ENCODE peak calls at places on chromosomes 6 and 20, in seven cellular contexts. One of them, this sample, is unnamed.

GRCh38 chr6:163790296-163790840 is 375.9 kb downstream of the QKI start:
- DNase-seq in heart left ventricle: no peak
- DNase-seq in body of pancreas: no peak
- DNase-seq in GM12878: no peak
- DNase-seq in transverse colon: no peak
- DNase-seq in esophagus muscularis mucosa: no peak
- DNase-seq in stomach: no peak
- DNase-seq in this sample: peak

GRCh38 chr20:57381596-57382503 is 9.3 kb upstream of the RBM38 start:
- DNase-seq in GM12878: no peak
- DNase-seq in stomach: peak
- DNase-seq in body of pancreas: peak
- DNase-seq in transverse colon: peak
- DNase-seq in esophagus muscularis mucosa: peak
- DNase-seq in heart left ventricle: peak
- DNase-seq in this sample: no peak

GRCh38 chr6:141482773-141483172 is 650.0 kb upstream of the GJE1 start:
- DNase-seq in heart left ventricle: no peak
- DNase-seq in transverse colon: no peak
- DNase-seq in stomach: no peak
- DNase-seq in esophagus muscularis mucosa: no peak
- DNase-seq in body of pancreas: no peak
- DNase-seq in GM12878: no peak
- DNase-seq in this sample: no peak

GRCh38 chr20:62369508-62370114 is 2.5 kb upstream of the LAMA5 start:
- DNase-seq in transverse colon: no peak
- DNase-seq in body of pancreas: no peak
- DNase-seq in heart left ventricle: no peak
- DNase-seq in stomach: no peak
- DNase-seq in GM12878: no peak
- DNase-seq in esophagus muscularis mucosa: no peak
- DNase-seq in this sample: no peak

GRCh38 chr20:55744896-55745295 is 260.4 kb downstream of the CBLN4 start:
- DNase-seq in GM12878: no peak
- DNase-seq in heart left ventricle: no peak
- DNase-seq in stomach: no peak
- DNase-seq in transverse colon: no peak
- DNase-seq in esophagus muscularis mucosa: no peak
- DNase-seq in body of pancreas: no peak
- DNase-seq in this sample: no peak

GRCh38 chr6:43107344-43108062 is 31.4 kb downstream of the PTK7 start:
- DNase-seq in esophagus muscularis mucosa: no peak
- DNase-seq in GM12878: no peak
- DNase-seq in stomach: no peak
- DNase-seq in transverse colon: no peak
- DNase-seq in heart left ventricle: no peak
- DNase-seq in body of pancreas: no peak
- DNase-seq in this sample: no peak

GRCh38 chr6:7129784-7130569 is 22.2 kb downstream of the RREB1 start:
- DNase-seq in body of pancreas: peak
- DNase-seq in transverse colon: peak
- DNase-seq in esophagus muscularis mucosa: no peak
- DNase-seq in heart left ventricle: peak
- DNase-seq in GM12878: no peak
- DNase-seq in stomach: no peak
- DNase-seq in this sample: peak

GRCh38 chr20:17971571-17972013 is 2.8 kb downstream of the MGME1 start:
- DNase-seq in heart left ventricle: no peak
- DNase-seq in GM12878: no peak
- DNase-seq in esophagus muscularis mucosa: no peak
- DNase-seq in stomach: no peak
- DNase-seq in transverse colon: no peak
- DNase-seq in body of pancreas: no peak
- DNase-seq in this sample: no peak

GRCh38 chr6:5979650-5980427 is 26.9 kb downstream of the NRN1 start:
- DNase-seq in heart left ventricle: no peak
- DNase-seq in stomach: no peak
- DNase-seq in transverse colon: no peak
- DNase-seq in GM12878: no peak
- DNase-seq in body of pancreas: no peak
- DNase-seq in esophagus muscularis mucosa: no peak
- DNase-seq in this sample: peak

GRCh38 chr20:10385850-10386544 is 48.0 kb downstream of the MKKS start:
- DNase-seq in stomach: no peak
- DNase-seq in body of pancreas: no peak
- DNase-seq in transverse colon: no peak
- DNase-seq in heart left ventricle: no peak
- DNase-seq in GM12878: no peak
- DNase-seq in esophagus muscularis mucosa: no peak
- DNase-seq in this sample: no peak

GRCh38 chr20:11248691-11249178 is 574.9 kb upstream of the JAG1 start:
- DNase-seq in GM12878: no peak
- DNase-seq in heart left ventricle: no peak
- DNase-seq in esophagus muscularis mucosa: no peak
- DNase-seq in stomach: no peak
- DNase-seq in transverse colon: no peak
- DNase-seq in body of pancreas: no peak
- DNase-seq in this sample: no peak

GRCh38 chr6:140311146-140311545 is 936.7 kb upstream of the CITED2 start:
- DNase-seq in transverse colon: no peak
- DNase-seq in stomach: no peak
- DNase-seq in esophagus muscularis mucosa: no peak
- DNase-seq in GM12878: no peak
- DNase-seq in body of pancreas: no peak
- DNase-seq in heart left ventricle: no peak
- DNase-seq in this sample: no peak

GRCh38 chr20:23826541-23827018 is at the start of gene CST2:
- DNase-seq in body of pancreas: no peak
- DNase-seq in heart left ventricle: no peak
- DNase-seq in transverse colon: no peak
- DNase-seq in esophagus muscularis mucosa: no peak
- DNase-seq in GM12878: no peak
- DNase-seq in stomach: no peak
- DNase-seq in this sample: no peak

GRCh38 chr6:33823806-33824205 is 20.0 kb upstream of the MLN start:
- DNase-seq in GM12878: no peak
- DNase-seq in stomach: no peak
- DNase-seq in heart left ventricle: no peak
- DNase-seq in body of pancreas: no peak
- DNase-seq in transverse colon: no peak
- DNase-seq in esophagus muscularis mucosa: no peak
- DNase-seq in this sample: no peak

GRCh38 chr6:79201935-79202334 is 32.5 kb downstream of the HMGN3 start:
- DNase-seq in stomach: no peak
- DNase-seq in body of pancreas: no peak
- DNase-seq in esophagus muscularis mucosa: no peak
- DNase-seq in transverse colon: no peak
- DNase-seq in GM12878: no peak
- DNase-seq in heart left ventricle: no peak
- DNase-seq in this sample: no peak

GRCh38 chr20:47330071-47330470 is 26.4 kb downstream of the ZMYND8 start:
- DNase-seq in esophagus muscularis mucosa: no peak
- DNase-seq in body of pancreas: no peak
- DNase-seq in GM12878: no peak
- DNase-seq in stomach: no peak
- DNase-seq in transverse colon: no peak
- DNase-seq in heart left ventricle: no peak
- DNase-seq in this sample: no peak

GRCh38 chr6:37566209-37566859 is 66.6 kb upstream of the CCDC167 start:
- DNase-seq in heart left ventricle: no peak
- DNase-seq in GM12878: no peak
- DNase-seq in body of pancreas: peak
- DNase-seq in transverse colon: peak
- DNase-seq in stomach: peak
- DNase-seq in esophagus muscularis mucosa: no peak
- DNase-seq in this sample: no peak

GRCh38 chr6:12060780-12061619 is 48.9 kb downstream of the HIVEP1 start:
- DNase-seq in body of pancreas: peak
- DNase-seq in heart left ventricle: peak
- DNase-seq in esophagus muscularis mucosa: no peak
- DNase-seq in transverse colon: peak
- DNase-seq in stomach: peak
- DNase-seq in GM12878: peak
- DNase-seq in this sample: peak

GRCh38 chr6:52598824-52599190 is 21.9 kb upstream of the TRAM2 start:
- DNase-seq in body of pancreas: no peak
- DNase-seq in GM12878: no peak
- DNase-seq in stomach: no peak
- DNase-seq in transverse colon: no peak
- DNase-seq in heart left ventricle: no peak
- DNase-seq in esophagus muscularis mucosa: no peak
- DNase-seq in this sample: no peak

GRCh38 chr20:34390769-34391447 is 27.8 kb downstream of the ITCH start:
- DNase-seq in transverse colon: peak
- DNase-seq in GM12878: no peak
- DNase-seq in esophagus muscularis mucosa: no peak
- DNase-seq in body of pancreas: peak
- DNase-seq in heart left ventricle: peak
- DNase-seq in stomach: peak
- DNase-seq in this sample: peak

GRCh38 chr20:56483970-56484369 is 15.5 kb downstream of the RTF2 start:
- DNase-seq in heart left ventricle: no peak
- DNase-seq in stomach: no peak
- DNase-seq in body of pancreas: no peak
- DNase-seq in transverse colon: no peak
- DNase-seq in GM12878: no peak
- DNase-seq in esophagus muscularis mucosa: no peak
- DNase-seq in this sample: no peak

GRCh38 chr6:131832363-131832762 is 24.5 kb downstream of the ENPP1 start:
- DNase-seq in stomach: no peak
- DNase-seq in transverse colon: no peak
- DNase-seq in GM12878: no peak
- DNase-seq in heart left ventricle: no peak
- DNase-seq in body of pancreas: peak
- DNase-seq in esophagus muscularis mucosa: no peak
- DNase-seq in this sample: no peak

GRCh38 chr6:131828946-131829345 is 21.1 kb downstream of the ENPP1 start:
- DNase-seq in transverse colon: no peak
- DNase-seq in esophagus muscularis mucosa: no peak
- DNase-seq in GM12878: no peak
- DNase-seq in stomach: no peak
- DNase-seq in body of pancreas: no peak
- DNase-seq in heart left ventricle: no peak
- DNase-seq in this sample: no peak

GRCh38 chr6:131831886-131832285 is 24.1 kb downstream of the ENPP1 start:
- DNase-seq in transverse colon: no peak
- DNase-seq in esophagus muscularis mucosa: no peak
- DNase-seq in heart left ventricle: no peak
- DNase-seq in stomach: no peak
- DNase-seq in GM12878: no peak
- DNase-seq in body of pancreas: no peak
- DNase-seq in this sample: no peak

GRCh38 chr6:131828080-131828479 is 20.3 kb downstream of the ENPP1 start:
- DNase-seq in GM12878: no peak
- DNase-seq in esophagus muscularis mucosa: no peak
- DNase-seq in transverse colon: no peak
- DNase-seq in body of pancreas: no peak
- DNase-seq in heart left ventricle: no peak
- DNase-seq in stomach: no peak
- DNase-seq in this sample: peak

GRCh38 chr6:131831392-131831791 is 23.6 kb downstream of the ENPP1 start:
- DNase-seq in GM12878: no peak
- DNase-seq in body of pancreas: no peak
- DNase-seq in esophagus muscularis mucosa: no peak
- DNase-seq in stomach: no peak
- DNase-seq in heart left ventricle: no peak
- DNase-seq in transverse colon: no peak
- DNase-seq in this sample: no peak
- H3K27ac ChIP-seq in GM12878: no peak
- H3K27ac ChIP-seq in body of pancreas: peak
- H3K27ac ChIP-seq in esophagus muscularis mucosa: no peak
- H3K27ac ChIP-seq in stomach: no peak
- H3K27ac ChIP-seq in heart left ventricle: no peak
- H3K27ac ChIP-seq in transverse colon: no peak
- H3K27ac ChIP-seq in this sample: no peak

GRCh38 chr20:42159794-42160193 is 541.6 kb upstream of the CHD6 start:
- DNase-seq in body of pancreas: no peak
- DNase-seq in stomach: no peak
- DNase-seq in transverse colon: no peak
- DNase-seq in esophagus muscularis mucosa: no peak
- DNase-seq in GM12878: no peak
- DNase-seq in heart left ventricle: no peak
- DNase-seq in this sample: no peak

GRCh38 chr20:42155586-42155985 is 537.4 kb upstream of the CHD6 start:
- DNase-seq in transverse colon: no peak
- DNase-seq in body of pancreas: no peak
- DNase-seq in esophagus muscularis mucosa: no peak
- DNase-seq in stomach: no peak
- DNase-seq in GM12878: no peak
- DNase-seq in heart left ventricle: no peak
- DNase-seq in this sample: no peak

GRCh38 chr20:42161228-42161829 is 543.2 kb upstream of the CHD6 start:
- DNase-seq in stomach: no peak
- DNase-seq in GM12878: no peak
- DNase-seq in esophagus muscularis mucosa: no peak
- DNase-seq in heart left ventricle: no peak
- DNase-seq in transverse colon: no peak
- DNase-seq in body of pancreas: no peak
- DNase-seq in this sample: no peak
- TF ChIP-seq CTCF in stomach: no peak
- TF ChIP-seq CTCF in GM12878: no peak
- TF ChIP-seq CTCF in esophagus muscularis mucosa: no peak
- TF ChIP-seq CTCF in heart left ventricle: no peak
- TF ChIP-seq CTCF in transverse colon: no peak
- TF ChIP-seq CTCF in body of pancreas: no peak
- TF ChIP-seq CTCF in this sample: no peak

DNA sequence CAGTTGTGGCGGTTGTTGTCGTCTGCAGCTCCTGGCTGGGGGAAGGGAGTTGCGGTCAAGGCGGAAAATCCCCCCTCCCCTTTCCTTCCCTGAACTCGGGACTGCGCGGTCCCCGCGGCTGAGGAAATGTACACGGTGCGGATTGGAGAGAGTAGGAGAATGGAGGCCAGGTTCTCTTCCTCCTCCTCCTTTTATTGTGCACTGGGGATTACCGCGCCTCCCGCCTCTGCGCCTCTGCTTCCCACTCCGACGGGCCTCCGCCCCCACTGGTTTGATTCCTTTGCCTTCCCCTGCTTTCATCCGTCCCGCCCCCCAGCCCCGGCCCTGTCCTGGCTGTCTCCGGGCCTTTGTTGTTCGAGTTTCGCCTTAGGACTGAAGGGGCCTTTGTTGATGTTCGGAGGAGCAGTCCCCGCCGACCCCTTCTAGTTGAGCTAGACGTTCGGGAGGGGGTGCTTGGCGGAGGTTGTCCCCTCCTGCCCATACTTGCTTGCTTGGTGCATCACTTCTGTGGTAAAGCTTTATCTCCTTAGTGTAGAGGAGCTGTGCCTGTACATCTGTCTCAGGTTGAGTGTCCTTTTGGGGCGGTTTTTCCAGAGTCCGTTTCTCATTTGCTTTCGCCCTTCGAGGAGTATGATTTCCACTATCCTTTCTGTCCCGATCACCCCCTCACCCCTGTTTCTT is 695 bp downstream of the ZNF292 start:
- DNase-seq in body of pancreas: peak
- DNase-seq in heart left ventricle: peak
- DNase-seq in transverse colon: peak
- DNase-seq in GM12878: no peak
- DNase-seq in stomach: peak
- DNase-seq in esophagus muscularis mucosa: no peak
- DNase-seq in this sample: peak
- TF ChIP-seq POLR2A in body of pancreas: no peak
- TF ChIP-seq POLR2A in heart left ventricle: no peak
- TF ChIP-seq POLR2A in transverse colon: no peak
- TF ChIP-seq POLR2A in GM12878: no peak
- TF ChIP-seq POLR2A in stomach: no peak
- TF ChIP-seq POLR2A in esophagus muscularis mucosa: no peak
- TF ChIP-seq POLR2A in this sample: no peak

GRCh38 chr20:40962733-40963504 is 65.7 kb upstream of the TOP1 start:
- DNase-seq in esophagus muscularis mucosa: peak
- DNase-seq in GM12878: no peak
- DNase-seq in stomach: peak
- DNase-seq in transverse colon: peak
- DNase-seq in body of pancreas: peak
- DNase-seq in heart left ventricle: peak
- DNase-seq in this sample: peak
- H3K27ac ChIP-seq in esophagus muscularis mucosa: no peak
- H3K27ac ChIP-seq in GM12878: no peak
- H3K27ac ChIP-seq in stomach: no peak
- H3K27ac ChIP-seq in transverse colon: no peak
- H3K27ac ChIP-seq in body of pancreas: no peak
- H3K27ac ChIP-seq in heart left ventricle: no peak
- H3K27ac ChIP-seq in this sample: no peak

This sample was measured in gastrocnemius medialis.